ENCODE peak calls at places on chromosome 6, in seven cellular contexts. S, T, C, P, Y, L and J are unnamed samples.

GRCh38 chr6:34182751-34183531 is 37.1 kb upstream of the GRM4 start:
- DNase-seq in S (no peak), T (no peak), C (no peak), P (no peak), Y (peak; percentile 72), L (no peak), J (peak; percentile 59)

GRCh38 chr6:145878591-145879295 is 64.1 kb upstream of the FBXO30 start:
- DNase-seq in S (no peak), T (no peak), C (no peak), P (no peak), Y (no peak), L (no peak), J (no peak)

GRCh38 chr6:33907227-33907626 is 103.4 kb upstream of the MLN start:
- DNase-seq in S (no peak), T (no peak), C (no peak), P (no peak), Y (no peak), L (no peak), J (no peak)

GRCh38 chr6:46040288-46040687 is 24.6 kb upstream of the CLIC5 start:
- DNase-seq in S (no peak), T (no peak), C (no peak), P (no peak), Y (no peak), L (no peak), J (no peak)

GRCh38 chr6:55782275-55782674 is 93.1 kb downstream of the BMP5 start:
- DNase-seq in S (no peak), T (no peak), C (no peak), P (no peak), Y (no peak), L (no peak), J (no peak)

GRCh38 chr6:170281331-170282292 is 9.3 kb downstream of the DLL1 start:
- DNase-seq in S (no peak), T (no peak), C (no peak), P (no peak), Y (peak; percentile 17), L (no peak), J (no peak)

GRCh38 chr6:126252154-126252553 is 87.8 kb upstream of the CENPW start:
- DNase-seq in S (no peak), T (no peak), C (no peak), P (no peak), Y (no peak), L (peak; percentile 21), J (peak; percentile 52)

GRCh38 chr6:140480852-140481251 is 1106.4 kb upstream of the CITED2 start:
- DNase-seq in S (no peak), T (no peak), C (no peak), P (no peak), Y (no peak), L (no peak), J (no peak)

GRCh38 chr6:147207851-147208754 is 3.9 kb downstream of the STXBP5 start:
- DNase-seq in S (no peak), T (no peak), C (peak; percentile 18), P (no peak), Y (no peak), L (no peak), J (no peak)

GRCh38 chr6:14222956-14223355 is 105.4 kb downstream of the CD83 start:
- DNase-seq in S (no peak), T (no peak), C (no peak), P (no peak), Y (no peak), L (no peak), J (no peak)

GRCh38 chr6:150247803-150248202 is 105.0 kb downstream of the PPP1R14C start:
- DNase-seq in S (no peak), T (no peak), C (no peak), P (no peak), Y (no peak), L (no peak), J (no peak)

GRCh38 chr6:134352786-134353480 is 35.0 kb upstream of the SGK1 start:
- DNase-seq in S (no peak), T (peak; percentile 15), C (peak; percentile 76), P (no peak), Y (no peak), L (no peak), J (peak; percentile 6)

GRCh38 chr6:56022678-56023077 is 147.3 kb upstream of the BMP5 start:
- DNase-seq in S (no peak), T (no peak), C (no peak), P (no peak), Y (no peak), L (no peak), J (no peak)

GRCh38 chr6:39892490-39893129 is 41.7 kb downstream of the MOCS1 start:
- DNase-seq in S (peak; percentile 81), T (peak; percentile 60), C (peak; percentile 76), P (peak; percentile 85), Y (peak; percentile 81), L (peak; percentile 75), J (peak; percentile 72)

GRCh38 chr6:169254456-169255316 is 1.0 kb upstream of the THBS2 start:
- DNase-seq in S (no peak), T (no peak), C (no peak), P (no peak), Y (peak; percentile 63), L (no peak), J (no peak)

GRCh38 chr6:125945378-125946141 is 11.0 kb upstream of the HINT3 start:
- DNase-seq in S (no peak), T (no peak), C (peak; percentile 74), P (no peak), Y (no peak), L (no peak), J (peak; percentile 83)

GRCh38 chr6:135880066-135880972 is 28.8 kb downstream of the PDE7B start:
- DNase-seq in S (no peak), T (peak; percentile 65), C (peak; percentile 89), P (no peak), Y (no peak), L (peak; percentile 88), J (no peak)

GRCh38 chr6:46052479-46052878 is 36.8 kb upstream of the CLIC5 start:
- DNase-seq in S (no peak), T (no peak), C (no peak), P (no peak), Y (no peak), L (no peak), J (no peak)

GRCh38 chr6:150403458-150404245 is 34.8 kb downstream of the IYD start:
- DNase-seq in S (no peak), T (peak; percentile 98), C (peak; percentile 81), P (no peak), Y (peak; percentile 79), L (peak; percentile 44), J (no peak)

GRCh38 chr6:10528170-10528981 is 7.2 kb downstream of the GCNT2 start:
- DNase-seq in S (no peak), T (peak; percentile 83), C (peak; percentile 79), P (no peak), Y (no peak), L (peak; percentile 68), J (peak; percentile 40)

GRCh38 chr6:35360349-35361138 is 18.2 kb downstream of the PPARD start:
- DNase-seq in S (no peak), T (peak; percentile 90), C (no peak), P (peak; percentile 42), Y (peak; percentile 71), L (no peak), J (peak; percentile 90)

GRCh38 chr6:115570326-115570725 is 490.4 kb downstream of the FRK start:
- DNase-seq in S (no peak), T (no peak), C (peak; percentile 25), P (no peak), Y (no peak), L (no peak), J (no peak)

GRCh38 chr6:67952121-67952520 is 683.0 kb upstream of the ADGRB3 start:
- DNase-seq in S (no peak), T (no peak), C (no peak), P (no peak), Y (no peak), L (no peak), J (no peak)

GRCh38 chr6:46629698-46630097 is 22.9 kb downstream of the CYP39A1 start:
- DNase-seq in S (no peak), T (no peak), C (no peak), P (no peak), Y (no peak), L (no peak), J (no peak)

GRCh38 chr6:144873653-144874378 is 588.7 kb downstream of the UTRN start:
- DNase-seq in S (no peak), T (no peak), C (no peak), P (no peak), Y (no peak), L (no peak), J (no peak)

GRCh38 chr6:13012271-13012670 is 295.7 kb downstream of the PHACTR1 start:
- DNase-seq in S (no peak), T (peak; percentile 58), C (no peak), P (no peak), Y (no peak), L (no peak), J (no peak)